ENCODE peak calls at places on chromosomes 1 and 21, in eight cellular contexts. N is H1; U is CD4-positive, CD25-positive, alpha-beta regulatory T cell; A is CD4-positive, alpha-beta memory T cell; W is fibroblast of lung; T is AG04450; E is CD4-positive, alpha-beta T cell; I is heart left ventricle. S is an unnamed sample.

GRCh38 chr21:30232011-30232410 is 16.1 kb upstream of the CLDN8 start:
- DNase-seq in T (no peak), U (no peak), N (no peak), A (no peak), E (no peak), W (no peak), I (no peak), S (no peak)

GRCh38 chr1:82706741-82707140 is 906.0 kb downstream of the ADGRL2 start:
- DNase-seq in A (no peak), E (no peak), W (peak; percentile 47), N (no peak), U (no peak), T (no peak), I (no peak), S (no peak)

GRCh38 chr1:183126000-183126366 is 60.1 kb upstream of the LAMC2 start:
- DNase-seq in W (no peak), A (no peak), U (no peak), E (no peak), N (no peak), I (no peak), T (no peak), S (no peak)

GRCh38 chr1:162217674-162218073 is 148.2 kb downstream of the NOS1AP start:
- DNase-seq in A (no peak), E (no peak), I (no peak), W (peak; percentile 17), N (no peak), U (no peak), T (no peak), S (no peak)

GRCh38 chr1:77762072-77762476 is 2.4 kb upstream of the USP33 start:
- DNase-seq in U (no peak), A (no peak), W (peak; percentile 70), T (peak; percentile 18), N (no peak), E (no peak), I (no peak), S (no peak)

GRCh38 chr1:228149341-228150020 is at the start of gene GJC2:
- DNase-seq in I (peak; percentile 75), E (no peak), W (peak; percentile 33), A (no peak), T (no peak), N (peak; percentile 48), U (no peak), S (no peak)

GRCh38 chr1:77406661-77407060 is 124.8 kb downstream of the AK5 start:
- DNase-seq in N (no peak), A (no peak), T (no peak), E (no peak), I (no peak), U (no peak), W (no peak), S (no peak)

GRCh38 chr1:37944091-37944763 is 2.6 kb downstream of the INPP5B start:
- DNase-seq in E (no peak), N (no peak), A (no peak), T (no peak), I (no peak), U (no peak), W (no peak), S (no peak)

GRCh38 chr1:38235705-38236104 is 189.1 kb upstream of the POU3F1 start:
- DNase-seq in A (no peak), I (no peak), E (no peak), N (no peak), T (no peak), W (peak; percentile 8), U (no peak), S (no peak)

GRCh38 chr21:46622226-46622625 is 13.2 kb upstream of the PRMT2 start:
- DNase-seq in U (no peak), I (peak; percentile 46), T (no peak), N (no peak), A (peak; percentile 76), W (no peak), E (no peak), S (peak; percentile 27)

GRCh38 chr1:47189844-47190562 is at the start of gene PDZK1IP1:
- DNase-seq in N (peak; percentile 54), I (peak; percentile 79), W (peak; percentile 50), T (peak; percentile 16), E (no peak), A (no peak), U (no peak), S (no peak)

GRCh38 chr1:93219443-93219842 is 38.9 kb downstream of the CCDC18 start:
- DNase-seq in N (no peak), A (peak; percentile 33), T (no peak), I (no peak), E (no peak), U (no peak), W (no peak), S (no peak)

GRCh38 chr1:1198423-1199140 is 7.8 kb downstream of the TNFRSF18 start:
- DNase-seq in U (no peak), E (no peak), T (no peak), I (peak; percentile 18), N (peak; percentile 44), A (no peak), W (no peak), S (peak; percentile 11)

GRCh38 chr1:70200065-70200464 is 5.3 kb downstream of the LRRC40 start:
- DNase-seq in W (no peak), U (no peak), N (no peak), T (no peak), E (no peak), I (no peak), A (no peak), S (no peak)

GRCh38 chr1:217453816-217454215 is 177.1 kb downstream of the GPATCH2 start:
- DNase-seq in E (no peak), T (no peak), U (no peak), I (peak; percentile 81), W (no peak), N (no peak), A (no peak), S (no peak)

GRCh38 chr21:31665397-31665796 is 5.9 kb downstream of the SOD1 start:
- DNase-seq in N (no peak), A (no peak), E (no peak), W (no peak), U (no peak), T (no peak), I (no peak), S (no peak)

GRCh38 chr1:67830928-67831596 is 2.2 kb downstream of the GNG12 start:
- DNase-seq in W (peak; percentile 28), T (no peak), U (no peak), A (no peak), E (no peak), I (no peak), N (no peak), S (no peak)

GRCh38 chr1:159076753-159077656 is at the start of gene AIM2:
- DNase-seq in A (peak; percentile 91), I (no peak), E (peak; percentile 94), W (no peak), U (peak; percentile 76), T (no peak), N (no peak), S (peak; percentile 75)

GRCh38 chr1:246613131-246613758 is 47.0 kb downstream of the CNST start:
- DNase-seq in U (no peak), T (no peak), I (no peak), E (no peak), N (no peak), W (no peak), A (no peak), S (no peak)

GRCh38 chr1:151972533-151973270 is 21.0 kb downstream of the S100A10 start:
- DNase-seq in E (no peak), U (no peak), T (no peak), A (no peak), N (no peak), I (no peak), W (peak; percentile 78), S (no peak)

GRCh38 chr1:100530901-100531487 is 6.9 kb upstream of the GPR88 start:
- DNase-seq in A (peak; percentile 28), N (no peak), I (peak; percentile 36), E (no peak), T (peak; percentile 37), U (no peak), W (peak; percentile 92), S (no peak)

GRCh38 chr1:2868571-2868970 is 67.1 kb upstream of the TTC34 start:
- DNase-seq in W (no peak), T (no peak), A (no peak), E (no peak), U (no peak), I (no peak), N (no peak), S (no peak)

GRCh38 chr1:2866415-2867086 is 65.1 kb upstream of the TTC34 start:
- DNase-seq in I (no peak), T (no peak), N (no peak), A (no peak), E (no peak), W (no peak), U (no peak), S (no peak)

GRCh38 chr1:2867861-2868260 is 66.4 kb upstream of the TTC34 start:
- DNase-seq in E (no peak), W (no peak), I (no peak), U (no peak), A (no peak), N (no peak), T (no peak), S (no peak)

GRCh38 chr1:2865571-2866414 is 64.3 kb upstream of the TTC34 start:
- DNase-seq in T (no peak), A (no peak), E (no peak), U (no peak), I (no peak), W (no peak), N (no peak), S (no peak)

DNA sequence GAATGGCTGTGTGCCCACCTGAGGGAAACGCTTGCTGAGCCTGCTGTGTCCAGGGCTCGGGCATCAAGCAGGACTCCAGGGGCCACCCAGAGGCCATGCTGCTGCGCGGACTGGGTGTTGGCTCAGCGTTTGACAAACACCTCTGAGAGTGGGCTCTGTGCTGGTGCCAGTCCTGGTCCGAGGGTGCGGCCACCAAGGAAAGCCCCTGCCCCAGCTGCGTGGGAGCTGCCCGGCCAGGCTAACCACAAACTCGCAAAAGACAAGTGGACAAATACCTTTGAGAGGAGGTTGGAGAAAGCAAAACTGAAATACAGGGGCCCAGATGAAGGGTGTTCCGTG is 65.6 kb upstream of the TTC34 start:
- DNase-seq in U (no peak), T (no peak), E (no peak), N (no peak), W (no peak), A (no peak), I (no peak), S (no peak)
- H3K9me3 ChIP-seq in U (peaks cover 3% of the 10 kb centered on the region), T (peaks cover 100% of the 10 kb centered on the region), E (peaks cover 16% of the 10 kb centered on the region), N (peaks cover 70% of the 10 kb centered on the region), W (no peaks in the 10 kb centered on the region), A (peaks cover 9% of the 10 kb centered on the region), I (peaks cover 18% of the 10 kb centered on the region), S (peaks cover 2% of the 10 kb centered on the region)

GRCh38 chr1:25998075-25998761 is 355 bp upstream of the PAFAH2 start:
- DNase-seq in E (peak; percentile 97), I (peak; percentile 98), T (peak; percentile 99), U (peak; percentile 95), W (peak; percentile 100), A (peak; percentile 98), N (peak; percentile 95), S (peak; percentile 93)
- H3K9me3 ChIP-seq in E (no peaks in the 10 kb centered on the region), I (no peaks in the 10 kb centered on the region), T (no peaks in the 10 kb centered on the region), U (no peaks in the 10 kb centered on the region), W (no peaks in the 10 kb centered on the region), A (no peaks in the 10 kb centered on the region), N (no peaks in the 10 kb centered on the region), S (no peaks in the 10 kb centered on the region)

GRCh38 chr21:27391990-27392389 is 425.1 kb upstream of the ADAMTS5 start:
- DNase-seq in U (no peak), T (no peak), W (no peak), E (no peak), N (no peak), I (no peak), A (no peak), S (no peak)
- H3K9me3 ChIP-seq in U (no peaks in the 10 kb centered on the region), T (no peaks in the 10 kb centered on the region), W (no peaks in the 10 kb centered on the region), E (no peaks in the 10 kb centered on the region), N (no peaks in the 10 kb centered on the region), I (no peaks in the 10 kb centered on the region), A (no peaks in the 10 kb centered on the region), S (no peaks in the 10 kb centered on the region)

GRCh38 chr1:4221107-4221506 is 321.0 kb upstream of the C1orf174 start:
- DNase-seq in E (no peak), W (no peak), T (no peak), I (no peak), A (no peak), N (no peak), U (no peak), S (no peak)
- H3K9me3 ChIP-seq in E (no peaks in the 10 kb centered on the region), W (no peaks in the 10 kb centered on the region), T (peaks cover 81% of the 10 kb centered on the region), I (peaks cover 4% of the 10 kb centered on the region), A (no peaks in the 10 kb centered on the region), N (peaks cover 12% of the 10 kb centered on the region), U (no peaks in the 10 kb centered on the region), S (no peaks in the 10 kb centered on the region)